ENCODE peak calls at places on chromosomes 1 and 21, in six cellular contexts. I is hepatocyte, M is GM12864, O is left ventricle myocardium inferior, A is epithelial cell of esophagus, T is lower lobe of right lung. Z is an unnamed sample.

GRCh38 chr21:45180289-45180599 is 105.9 kb downstream of the ADARB1 start:
- DNase-seq in I (no peak), T (no peak), O (no peak), M (no peak), A (no peak), Z (no peak)

GRCh38 chr1:172144445-172145060 is 275.9 kb upstream of the C1orf105 start:
- DNase-seq in T (peak), M (no peak), O (peak), I (peak), A (no peak), Z (peak)

GRCh38 chr1:78289606-78290005 is 201.2 kb upstream of the PTGFR start:
- DNase-seq in A (no peak), M (no peak), O (no peak), T (no peak), I (no peak), Z (peak)

GRCh38 chr1:101291562-101292035 is 54.8 kb downstream of the S1PR1 start:
- DNase-seq in M (no peak), O (no peak), I (peak), A (peak), T (no peak), Z (peak)

GRCh38 chr1:3654549-3655281 is 2.4 kb downstream of the TP73 start:
- DNase-seq in M (no peak), T (no peak), I (no peak), O (peak), A (no peak), Z (no peak)

GRCh38 chr1:39754906-39755504 is 16.1 kb downstream of the OXCT2 start:
- DNase-seq in I (no peak), A (no peak), T (no peak), M (no peak), O (no peak), Z (no peak)

GRCh38 chr1:184743062-184743756 is 11.4 kb downstream of the EDEM3 start:
- DNase-seq in I (no peak), O (no peak), A (peak), T (no peak), M (peak), Z (peak)

GRCh38 chr1:29855761-29856160 is 619.4 kb downstream of the PTPRU start:
- DNase-seq in T (no peak), O (no peak), I (no peak), A (no peak), M (no peak), Z (no peak)

GRCh38 chr1:193631306-193631705 is 444.9 kb upstream of the B3GALT2 start:
- DNase-seq in T (no peak), M (no peak), O (no peak), A (no peak), I (no peak), Z (no peak)

GRCh38 chr1:206982216-206982615 is 12.0 kb upstream of the FCAMR start:
- DNase-seq in A (peak), I (peak), O (peak), M (no peak), T (peak), Z (peak)
- TF ChIP-seq CTCF in A (peak), I (peak), O (peak), M (peak), T (peak), Z (peak)

DNA sequence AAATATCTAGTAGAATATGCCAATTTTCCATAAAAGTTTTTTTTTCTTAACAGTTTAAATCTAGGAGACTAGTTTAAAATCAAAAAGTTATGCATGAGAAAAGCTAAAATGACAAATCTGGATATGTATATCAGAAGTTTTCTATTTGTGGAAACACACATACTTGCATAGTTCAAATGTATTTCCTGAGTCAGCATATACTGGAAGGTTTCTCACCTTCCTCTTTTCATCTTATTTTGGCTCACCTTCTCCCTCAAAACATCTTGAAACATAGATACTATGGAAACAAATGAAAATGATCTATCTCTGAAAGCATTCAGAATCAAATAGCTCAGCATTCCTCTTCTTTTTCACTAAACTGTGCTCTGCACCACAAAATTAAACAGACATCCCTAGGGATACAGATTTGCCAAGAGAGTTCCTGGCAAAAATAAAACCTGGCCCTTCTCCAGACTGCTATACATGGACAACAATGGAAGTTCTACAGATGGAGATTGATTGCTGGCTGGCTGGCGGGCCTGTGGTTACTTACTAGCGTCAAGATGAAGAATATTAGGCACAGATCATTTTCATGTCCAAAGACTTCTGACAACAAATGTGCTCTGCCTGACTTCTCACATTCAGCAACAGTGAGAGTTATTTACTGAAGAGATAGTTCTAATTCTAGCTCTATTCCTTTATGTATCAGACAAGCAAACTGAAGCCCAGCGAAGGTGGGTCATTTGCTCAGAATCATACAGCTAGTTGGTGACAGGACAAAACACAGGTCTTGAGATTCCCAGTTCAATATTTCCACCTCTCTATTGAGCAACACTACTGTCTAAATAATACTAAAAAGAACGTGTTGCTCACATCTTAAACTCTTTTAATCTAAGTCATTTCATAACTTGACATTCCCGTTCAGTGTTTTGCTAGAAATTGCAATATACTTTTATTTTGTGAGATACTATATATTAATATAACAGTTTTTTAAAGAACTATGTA is 26.6 kb downstream of the DIPK1A start:
- DNase-seq in I (no peak), T (no peak), A (peak), O (peak), M (no peak), Z (peak)
- H3K4me3 ChIP-seq in I (no peak), T (no peak), A (no peak), O (peak), M (no peak), Z (no peak)

GRCh38 chr1:103256490-103256889 is 148.2 kb upstream of the COL11A1 start:
- DNase-seq in T (no peak), A (peak), O (no peak), I (no peak), M (no peak), Z (peak)
- TF ChIP-seq CTCF in T (no peak), A (no peak), O (no peak), I (no peak), M (no peak), Z (no peak)

GRCh38 chr1:165376041-165376810 is 19.7 kb upstream of the LMX1A start:
- DNase-seq in A (peak), O (peak), I (peak), M (no peak), T (peak), Z (peak)

GRCh38 chr1:165371588-165372235 is 15.2 kb upstream of the LMX1A start:
- DNase-seq in I (no peak), A (no peak), O (no peak), M (no peak), T (no peak), Z (no peak)

GRCh38 chr1:165381745-165382530 is 25.4 kb upstream of the LMX1A start:
- DNase-seq in T (no peak), I (no peak), M (no peak), O (no peak), A (no peak), Z (no peak)

GRCh38 chr1:165375623-165376022 is 19.1 kb upstream of the LMX1A start:
- DNase-seq in I (no peak), T (no peak), A (no peak), O (no peak), M (no peak), Z (no peak)

DNA sequence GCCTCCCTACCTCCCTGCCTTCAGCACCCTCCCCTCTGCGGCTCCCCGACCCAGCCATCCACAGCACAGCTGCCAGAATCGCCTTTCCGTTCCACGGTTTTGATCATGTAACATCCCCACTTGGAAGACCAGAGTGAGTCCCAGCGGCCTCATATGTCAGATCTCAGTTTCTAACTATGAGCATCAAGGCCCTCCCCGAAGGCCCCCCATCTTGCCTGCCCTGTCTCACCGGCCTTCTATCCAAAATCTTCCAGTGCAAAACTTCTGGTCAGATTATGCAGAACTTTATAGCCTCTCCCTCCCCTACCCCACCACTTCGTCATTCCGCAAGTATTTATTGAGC is 20.3 kb upstream of the LMX1A start:
- DNase-seq in I (no peak), T (no peak), M (no peak), A (no peak), O (no peak), Z (no peak)
- H3K4me3 ChIP-seq in I (peak), T (peak), M (no peak), A (no peak), O (peak), Z (peak)

GRCh38 chr1:31502253-31502652 is 74.1 kb upstream of the TINAGL1 start:
- DNase-seq in T (no peak), O (no peak), I (no peak), A (no peak), M (no peak), Z (no peak)

GRCh38 chr1:31503581-31503980 is 72.7 kb upstream of the TINAGL1 start:
- DNase-seq in M (no peak), O (no peak), I (no peak), A (no peak), T (no peak), Z (no peak)

GRCh38 chr1:31504001-31504400 is 72.3 kb upstream of the TINAGL1 start:
- DNase-seq in I (no peak), M (no peak), O (no peak), T (no peak), A (no peak), Z (no peak)

GRCh38 chr1:31502926-31503511 is 73.3 kb upstream of the TINAGL1 start:
- DNase-seq in M (no peak), A (no peak), O (no peak), I (no peak), T (no peak), Z (no peak)

DNA sequence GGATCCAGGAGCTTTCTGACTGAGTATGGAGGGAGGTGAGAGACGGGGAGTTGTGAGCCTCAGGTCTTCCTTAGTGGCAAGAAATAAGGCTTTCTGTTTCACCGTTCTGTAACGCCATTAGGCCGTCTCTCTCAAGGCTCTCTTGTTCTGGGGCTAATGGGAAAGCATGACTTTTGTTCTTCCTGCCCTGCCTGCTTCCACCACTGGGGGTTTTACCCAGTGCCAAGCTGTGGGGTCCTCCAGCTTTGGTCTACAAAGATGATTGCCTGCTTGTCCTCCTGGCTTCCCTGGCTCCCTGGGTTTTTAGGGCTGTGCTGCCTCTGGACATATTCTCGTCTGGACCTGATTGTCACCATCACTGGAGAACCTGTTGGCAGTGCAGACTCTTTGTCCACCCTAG is 74.8 kb upstream of the TINAGL1 start:
- DNase-seq in A (no peak), I (no peak), O (no peak), M (no peak), T (no peak), Z (no peak)
- TF ChIP-seq CTCF in A (peak), I (no peak), O (no peak), M (peak), T (no peak), Z (peak)

GRCh38 chr1:24971539-24971938 is 41.5 kb upstream of the RUNX3 start:
- DNase-seq in O (no peak), M (no peak), T (no peak), I (no peak), A (no peak), Z (no peak)

GRCh38 chr1:24970399-24970753 is 40.3 kb upstream of the RUNX3 start:
- DNase-seq in A (peak), T (no peak), M (no peak), O (no peak), I (peak), Z (peak)

GRCh38 chr1:24970926-24971530 is 41.0 kb upstream of the RUNX3 start:
- DNase-seq in M (no peak), A (no peak), T (no peak), O (no peak), I (no peak), Z (no peak)

GRCh38 chr1:24968941-24969585 is 39.0 kb upstream of the RUNX3 start:
- DNase-seq in T (no peak), A (peak), I (no peak), M (no peak), O (no peak), Z (no peak)

GRCh38 chr1:24969616-24970398 is 39.7 kb upstream of the RUNX3 start:
- DNase-seq in I (no peak), A (no peak), T (no peak), O (no peak), M (no peak), Z (no peak)
- H3K4me3 ChIP-seq in I (no peak), A (no peak), T (no peak), O (no peak), M (no peak), Z (no peak)

GRCh38 chr1:165764277-165764676 is 4.4 kb downstream of the TMCO1 start:
- DNase-seq in T (no peak), A (no peak), O (no peak), I (no peak), M (no peak), Z (no peak)

GRCh38 chr1:165763442-165763841 is 5.2 kb downstream of the TMCO1 start:
- DNase-seq in I (no peak), A (no peak), T (no peak), O (no peak), M (no peak), Z (no peak)

GRCh38 chr1:165772739-165773138 is 4.1 kb upstream of the TMCO1 start:
- DNase-seq in M (no peak), I (no peak), A (no peak), O (no peak), T (no peak), Z (peak)

GRCh38 chr1:165773324-165773965 is 4.8 kb upstream of the TMCO1 start:
- DNase-seq in I (no peak), T (no peak), O (no peak), A (peak), M (no peak), Z (peak)

GRCh38 chr1:165768513-165769394 is at the start of gene TMCO1:
- DNase-seq in M (peak), I (peak), T (peak), A (peak), O (peak), Z (peak)
- TF ChIP-seq CTCF in M (peak), I (peak), T (no peak), A (peak), O (peak), Z (peak)

Z was measured in cardiac fibroblast.